ENCODE peak calls at places on chromosomes 2 and 18, in four cellular contexts. B is neuronal stem cell, F is lung microvascular endothelial cell, K is globus pallidus. M is an unnamed sample.

GRCh38 chr2:149401007-149401406 is 70.6 kb downstream of the LYPD6 start:
- DNase-seq in F (no peak), B (no peak), K (no peak), M (no peak)

GRCh38 chr2:239283961-239284801 is 116.6 kb downstream of the HDAC4 start:
- DNase-seq in B (no peak), F (no peak), K (no peak), M (no peak)

GRCh38 chr2:233075966-233076339 is 15.8 kb downstream of the INPP5D start:
- DNase-seq in K (peak), B (no peak), F (no peak), M (peak)

GRCh38 chr2:198414976-198415375 is 610.6 kb downstream of the PLCL1 start:
- DNase-seq in B (no peak), F (no peak), K (no peak), M (no peak)

GRCh38 chr18:22709288-22710060 is 223.7 kb upstream of the RBBP8 start:
- DNase-seq in F (peak), K (no peak), B (no peak), M (no peak)

GRCh38 chr2:147464737-147465437 is 379.9 kb upstream of the ACVR2A start:
- DNase-seq in F (no peak), K (no peak), B (no peak), M (no peak)

GRCh38 chr2:8679827-8680731 is 1.8 kb upstream of the ID2 start:
- DNase-seq in B (peak), K (peak), F (peak), M (peak)

GRCh38 chr2:102950547-102950946 is 188.7 kb downstream of the TMEM182 start:
- DNase-seq in B (no peak), K (no peak), F (no peak), M (no peak)

GRCh38 chr2:147910990-147911473 is 66.2 kb downstream of the ACVR2A start:
- DNase-seq in B (peak), K (peak), F (peak), M (peak)

GRCh38 chr2:188787002-188787660 is 187.0 kb upstream of the COL3A1 start:
- DNase-seq in K (no peak), B (no peak), F (no peak), M (no peak)

GRCh38 chr2:230877131-230877736 is 12.5 kb downstream of the ITM2C start:
- DNase-seq in K (no peak), B (no peak), F (no peak), M (no peak)

GRCh38 chr2:189407161-189407943 is 33.9 kb upstream of the WDR75 start:
- DNase-seq in B (no peak), F (peak), K (no peak), M (no peak)

GRCh38 chr2:74345272-74345943 is 2.2 kb upstream of the SLC4A5 start:
- DNase-seq in F (no peak), K (no peak), B (no peak), M (no peak)

GRCh38 chr18:49819768-49820662 is 6.7 kb upstream of the ACAA2 start:
- DNase-seq in K (no peak), F (peak), B (no peak), M (no peak)

GRCh38 chr2:190858817-190859216 is 21.8 kb upstream of the GLS start:
- DNase-seq in F (no peak), B (no peak), K (no peak), M (no peak)

GRCh38 chr2:191853843-191854242 is 7.0 kb upstream of the CAVIN2 start:
- DNase-seq in B (no peak), F (no peak), K (no peak), M (no peak)

GRCh38 chr2:232389327-232389726 is 10.8 kb downstream of the ALPP start:
- DNase-seq in K (no peak), B (no peak), F (no peak), M (no peak)

GRCh38 chr2:100060875-100061274 is 81.5 kb downstream of the AFF3 start:
- DNase-seq in B (no peak), F (no peak), K (no peak), M (no peak)

GRCh38 chr2:160956243-160956802 is 203.9 kb upstream of the TANK start:
- DNase-seq in K (no peak), B (no peak), F (peak), M (peak)

GRCh38 chr18:49055787-49056186 is 105.0 kb upstream of the SMAD7 start:
- DNase-seq in K (peak), F (peak), B (no peak), M (peak)

GRCh38 chr2:144132357-144132756 is 387.6 kb downstream of the ZEB2 start:
- DNase-seq in F (no peak), B (no peak), K (no peak), M (no peak)

GRCh38 chr2:216743781-216744180 is 48.4 kb upstream of the IGFBP5 start:
- DNase-seq in B (no peak), K (no peak), F (no peak), M (no peak)

GRCh38 chr2:163717993-163718680 is 17.7 kb downstream of the FIGN start:
- DNase-seq in B (no peak), K (peak), F (no peak), M (no peak)

GRCh38 chr2:47598476-47598875 is 184.5 kb upstream of the MSH6 start:
- DNase-seq in F (no peak), B (no peak), K (no peak), M (no peak)

GRCh38 chr2:44692821-44693220 is 248.7 kb upstream of the SIX3 start:
- DNase-seq in F (no peak), K (no peak), B (no peak), M (no peak)

GRCh38 chr2:42113427-42113826 is 55.7 kb upstream of the EML4 start:
- DNase-seq in B (no peak), F (no peak), K (no peak), M (no peak)

GRCh38 chr2:239593455-239593854 is 192.6 kb upstream of the HDAC4 start:
- DNase-seq in K (no peak), B (no peak), F (no peak), M (no peak)

GRCh38 chr18:61602836-61603235 is 269.6 kb downstream of the CDH20 start:
- DNase-seq in F (peak), B (no peak), K (no peak), M (no peak)

GRCh38 chr18:79749251-79750191 is 48.2 kb upstream of the KCNG2 start:
- DNase-seq in F (peak), K (no peak), B (no peak), M (no peak)

GRCh38 chr2:89844221-89844943 is 1152.9 kb downstream of the RPIA start:
- DNase-seq in B (no peak), F (no peak), K (no peak), M (no peak)

GRCh38 chr2:15797231-15797945 is 143.0 kb upstream of the MYCN start:
- DNase-seq in K (no peak), B (no peak), F (no peak), M (no peak)

GRCh38 chr2:226077031-226077430 is 677.5 kb downstream of the NYAP2 start:
- DNase-seq in F (no peak), B (no peak), K (no peak), M (no peak)